ENCODE peak calls at places on chromosomes 13 and 19, in seven cellular contexts. T, U, G, N, A, V and J are unnamed samples.

GRCh38 chr13:39910833-39911232 is 255.4 kb downstream of the COG6 start:
- DNase-seq in T (no peak), U (no peak), G (no peak), N (no peak), A (no peak), V (no peak), J (no peak)

GRCh38 chr13:32228330-32229041 is 86.7 kb downstream of the ZAR1L start:
- DNase-seq in T (peak; percentile 60), U (no peak), G (no peak), N (no peak), A (no peak), V (no peak), J (peak; percentile 85)

GRCh38 chr19:46515879-46516350 is 20.2 kb upstream of the PNMA8B start:
- DNase-seq in T (peak; percentile 68), U (peak; percentile 68), G (no peak), N (no peak), A (no peak), V (peak; percentile 20), J (no peak)

GRCh38 chr13:94382520-94382919 is 97.0 kb downstream of the DCT start:
- DNase-seq in T (no peak), U (no peak), G (no peak), N (no peak), A (no peak), V (no peak), J (no peak)

GRCh38 chr13:97367016-97367415 is 67.0 kb upstream of the RAP2A start:
- DNase-seq in T (peak; percentile 79), U (no peak), G (no peak), N (no peak), A (no peak), V (no peak), J (no peak)

GRCh38 chr19:771332-771785 is 20.4 kb downstream of the MISP start:
- DNase-seq in T (peak; percentile 76), U (peak; percentile 52), G (no peak), N (peak; percentile 24), A (no peak), V (peak; percentile 48), J (peak; percentile 53)

GRCh38 chr13:21925720-21926119 is 254.8 kb downstream of the FGF9 start:
- DNase-seq in T (no peak), U (no peak), G (no peak), N (no peak), A (no peak), V (no peak), J (peak; percentile 71)

GRCh38 chr19:9353011-9353410 is 9.8 kb upstream of the ZNF177 start:
- DNase-seq in T (no peak), U (no peak), G (no peak), N (no peak), A (no peak), V (no peak), J (no peak)

GRCh38 chr13:42211704-42212103 is 60.2 kb upstream of the AKAP11 start:
- DNase-seq in T (peak; percentile 60), U (no peak), G (no peak), N (no peak), A (no peak), V (no peak), J (no peak)

GRCh38 chr13:100159584-100159983 is 70.7 kb downstream of the PCCA start:
- DNase-seq in T (no peak), U (no peak), G (no peak), N (no peak), A (no peak), V (no peak), J (no peak)

GRCh38 chr19:34220472-34221063 is 33.8 kb upstream of the GARRE1 start:
- DNase-seq in T (peak; percentile 78), U (peak; percentile 60), G (no peak), N (peak; percentile 61), A (peak; percentile 9), V (peak; percentile 57), J (peak; percentile 66)

GRCh38 chr13:101178394-101178793 is 237.9 kb downstream of the NALCN start:
- DNase-seq in T (no peak), U (no peak), G (no peak), N (no peak), A (no peak), V (peak; percentile 7), J (no peak)

GRCh38 chr19:5232798-5233505 is 107.7 kb downstream of the PTPRS start:
- DNase-seq in T (no peak), U (no peak), G (no peak), N (no peak), A (no peak), V (no peak), J (no peak)

GRCh38 chr19:47813304-47813994 is 8.3 kb upstream of the CRX start:
- DNase-seq in T (peak; percentile 69), U (peak; percentile 89), G (peak; percentile 50), N (peak; percentile 89), A (peak; percentile 1), V (peak; percentile 24), J (peak; percentile 85)

GRCh38 chr13:100100115-100100879 is 11.4 kb downstream of the PCCA start:
- DNase-seq in T (peak; percentile 82), U (no peak), G (no peak), N (no peak), A (peak; percentile 20), V (peak; percentile 98), J (no peak)

GRCh38 chr13:41588899-41589298 is 131.5 kb downstream of the RGCC start:
- DNase-seq in T (peak; percentile 96), U (no peak), G (no peak), N (peak; percentile 26), A (no peak), V (peak; percentile 79), J (no peak)

GRCh38 chr13:30464496-30465351 is 1.0 kb downstream of the HMGB1 start:
- DNase-seq in T (peak; percentile 77), U (peak; percentile 69), G (peak; percentile 54), N (peak; percentile 67), A (peak; percentile 71), V (peak; percentile 62), J (peak; percentile 79)

GRCh38 chr19:33819875-33820781 is 23.5 kb downstream of the KCTD15 start:
- DNase-seq in T (peak; percentile 76), U (peak; percentile 86), G (peak; percentile 36), N (peak; percentile 60), A (peak; percentile 6), V (no peak), J (peak; percentile 77)

GRCh38 chr19:37975071-37975470 is 68.1 kb downstream of the SIPA1L3 start:
- DNase-seq in T (no peak), U (no peak), G (no peak), N (no peak), A (peak; percentile 14), V (no peak), J (no peak)

GRCh38 chr13:60220072-60220471 is 56.3 kb upstream of the DIAPH3 start:
- DNase-seq in T (no peak), U (no peak), G (no peak), N (no peak), A (no peak), V (no peak), J (no peak)

GRCh38 chr19:7294571-7295212 is 478 bp upstream of the INSR start:
- DNase-seq in T (peak; percentile 47), U (peak; percentile 55), G (no peak), N (peak; percentile 11), A (peak; percentile 35), V (peak; percentile 8), J (peak; percentile 81)

GRCh38 chr19:43540381-43540780 is 7.4 kb downstream of the ZNF575 start:
- DNase-seq in T (no peak), U (no peak), G (no peak), N (no peak), A (no peak), V (no peak), J (no peak)

GRCh38 chr19:18416778-18417249 is 2.4 kb upstream of the SSBP4 start:
- DNase-seq in T (peak; percentile 90), U (peak; percentile 82), G (peak; percentile 46), N (no peak), A (peak; percentile 80), V (peak; percentile 73), J (peak; percentile 87)

GRCh38 chr13:48600374-48601364 is 53.1 kb upstream of the CYSLTR2 start:
- DNase-seq in T (peak; percentile 15), U (no peak), G (no peak), N (no peak), A (no peak), V (peak; percentile 8), J (no peak)

GRCh38 chr13:30870049-30870884 is 35.8 kb upstream of the MEDAG start:
- DNase-seq in T (peak; percentile 99), U (peak; percentile 82), G (no peak), N (peak; percentile 21), A (no peak), V (peak; percentile 97), J (peak; percentile 74)